ENCODE peak calls at places on chromosomes 16 and 17, in nine cellular contexts. One of them, this sample, is unnamed.

GRCh38 chr17:73595068-73595865 is 49.0 kb downstream of the SDK2 start:
- DNase-seq in ELR: no peak
- DNase-seq in mucosa of descending colon: peak; percentile 59
- DNase-seq in NCI-H1105 treated with DMSO at 0.1 percent for 48 hours: no peak
- DNase-seq in hepatocyte: peak; percentile 35
- DNase-seq in ecto neural progenitor cell: peak; percentile 87
- DNase-seq in HCEC 1CT: no peak
- DNase-seq in Karpas-422: peak; percentile 66
- DNase-seq in Right ventricle myocardium inferior: peak; percentile 76
- DNase-seq in this sample: no peak

GRCh38 chr16:16159662-16160061 is 63.6 kb downstream of the ABCC6 start:
- DNase-seq in mucosa of descending colon: no peak
- DNase-seq in ecto neural progenitor cell: no peak
- DNase-seq in hepatocyte: no peak
- DNase-seq in Right ventricle myocardium inferior: no peak
- DNase-seq in NCI-H1105 treated with DMSO at 0.1 percent for 48 hours: no peak
- DNase-seq in Karpas-422: no peak
- DNase-seq in ELR: no peak
- DNase-seq in HCEC 1CT: no peak
- DNase-seq in this sample: no peak

GRCh38 chr16:3152022-3152272 is 17.1 kb downstream of the ZNF213 start:
- DNase-seq in Right ventricle myocardium inferior: peak; percentile 11
- DNase-seq in ecto neural progenitor cell: no peak
- DNase-seq in Karpas-422: no peak
- DNase-seq in hepatocyte: no peak
- DNase-seq in mucosa of descending colon: no peak
- DNase-seq in NCI-H1105 treated with DMSO at 0.1 percent for 48 hours: no peak
- DNase-seq in HCEC 1CT: no peak
- DNase-seq in ELR: no peak
- DNase-seq in this sample: no peak

GRCh38 chr17:50210249-50211225 is 9.1 kb upstream of the COL1A1 start:
- DNase-seq in NCI-H1105 treated with DMSO at 0.1 percent for 48 hours: no peak
- DNase-seq in Right ventricle myocardium inferior: peak; percentile 79
- DNase-seq in hepatocyte: peak; percentile 93
- DNase-seq in Karpas-422: no peak
- DNase-seq in mucosa of descending colon: peak; percentile 48
- DNase-seq in ELR: peak; percentile 99
- DNase-seq in ecto neural progenitor cell: peak; percentile 81
- DNase-seq in HCEC 1CT: peak; percentile 99
- DNase-seq in this sample: no peak

GRCh38 chr16:30032083-30032819 is 1.2 kb upstream of the TLCD3B start:
- DNase-seq in ecto neural progenitor cell: peak; percentile 79
- DNase-seq in HCEC 1CT: peak; percentile 47
- DNase-seq in hepatocyte: peak; percentile 71
- DNase-seq in NCI-H1105 treated with DMSO at 0.1 percent for 48 hours: peak; percentile 80
- DNase-seq in Karpas-422: peak; percentile 90
- DNase-seq in mucosa of descending colon: peak; percentile 61
- DNase-seq in Right ventricle myocardium inferior: no peak
- DNase-seq in ELR: peak; percentile 75
- DNase-seq in this sample: peak; percentile 62

GRCh38 chr17:2948721-2949468 is 114.5 kb downstream of the OR1D5 start:
- DNase-seq in Right ventricle myocardium inferior: no peak
- DNase-seq in NCI-H1105 treated with DMSO at 0.1 percent for 48 hours: no peak
- DNase-seq in Karpas-422: no peak
- DNase-seq in HCEC 1CT: no peak
- DNase-seq in hepatocyte: no peak
- DNase-seq in ecto neural progenitor cell: peak; percentile 38
- DNase-seq in mucosa of descending colon: no peak
- DNase-seq in ELR: no peak
- DNase-seq in this sample: no peak

GRCh38 chr17:18008496-18009268 is 30.3 kb downstream of the ATPAF2 start:
- DNase-seq in mucosa of descending colon: no peak
- DNase-seq in hepatocyte: no peak
- DNase-seq in Karpas-422: no peak
- DNase-seq in ELR: peak; percentile 91
- DNase-seq in Right ventricle myocardium inferior: no peak
- DNase-seq in HCEC 1CT: peak; percentile 84
- DNase-seq in NCI-H1105 treated with DMSO at 0.1 percent for 48 hours: no peak
- DNase-seq in ecto neural progenitor cell: no peak
- DNase-seq in this sample: no peak

GRCh38 chr17:83196088-83196765 is 116.8 kb downstream of the METRNL start:
- DNase-seq in ELR: peak; percentile 37
- DNase-seq in mucosa of descending colon: peak; percentile 2
- DNase-seq in ecto neural progenitor cell: no peak
- DNase-seq in HCEC 1CT: no peak
- DNase-seq in hepatocyte: no peak
- DNase-seq in NCI-H1105 treated with DMSO at 0.1 percent for 48 hours: no peak
- DNase-seq in Karpas-422: no peak
- DNase-seq in Right ventricle myocardium inferior: peak; percentile 39
- DNase-seq in this sample: no peak

GRCh38 chr16:59385953-59386352 is 651.8 kb upstream of the GOT2 start:
- DNase-seq in Karpas-422: no peak
- DNase-seq in NCI-H1105 treated with DMSO at 0.1 percent for 48 hours: no peak
- DNase-seq in Right ventricle myocardium inferior: no peak
- DNase-seq in ELR: peak; percentile 63
- DNase-seq in HCEC 1CT: no peak
- DNase-seq in hepatocyte: no peak
- DNase-seq in ecto neural progenitor cell: no peak
- DNase-seq in mucosa of descending colon: no peak
- DNase-seq in this sample: no peak

GRCh38 chr17:69448431-69449102 is 34.1 kb downstream of the MAP2K6 start:
- DNase-seq in Karpas-422: no peak
- DNase-seq in HCEC 1CT: no peak
- DNase-seq in ELR: no peak
- DNase-seq in Right ventricle myocardium inferior: no peak
- DNase-seq in NCI-H1105 treated with DMSO at 0.1 percent for 48 hours: no peak
- DNase-seq in mucosa of descending colon: peak; percentile 86
- DNase-seq in ecto neural progenitor cell: peak; percentile 62
- DNase-seq in hepatocyte: no peak
- DNase-seq in this sample: no peak

GRCh38 chr16:471353-472198 is 46.1 kb downstream of the RAB11FIP3 start:
- DNase-seq in hepatocyte: no peak
- DNase-seq in mucosa of descending colon: no peak
- DNase-seq in NCI-H1105 treated with DMSO at 0.1 percent for 48 hours: no peak
- DNase-seq in Karpas-422: no peak
- DNase-seq in HCEC 1CT: no peak
- DNase-seq in ELR: no peak
- DNase-seq in ecto neural progenitor cell: peak; percentile 73
- DNase-seq in Right ventricle myocardium inferior: no peak
- DNase-seq in this sample: no peak

GRCh38 chr16:80526418-80527061 is 14.3 kb upstream of the DYNLRB2 start:
- DNase-seq in ecto neural progenitor cell: peak; percentile 56
- DNase-seq in hepatocyte: peak; percentile 79
- DNase-seq in Right ventricle myocardium inferior: no peak
- DNase-seq in HCEC 1CT: peak; percentile 20
- DNase-seq in mucosa of descending colon: peak; percentile 53
- DNase-seq in ELR: peak; percentile 68
- DNase-seq in Karpas-422: peak; percentile 86
- DNase-seq in NCI-H1105 treated with DMSO at 0.1 percent for 48 hours: peak; percentile 48
- DNase-seq in this sample: peak; percentile 35

GRCh38 chr16:79182618-79183017 is 417.9 kb downstream of the MAF start:
- DNase-seq in ELR: no peak
- DNase-seq in ecto neural progenitor cell: no peak
- DNase-seq in hepatocyte: no peak
- DNase-seq in Karpas-422: no peak
- DNase-seq in Right ventricle myocardium inferior: no peak
- DNase-seq in HCEC 1CT: no peak
- DNase-seq in mucosa of descending colon: no peak
- DNase-seq in NCI-H1105 treated with DMSO at 0.1 percent for 48 hours: no peak
- DNase-seq in this sample: no peak

GRCh38 chr16:66512589-66513404 is 37.1 kb downstream of the TK2 start:
- DNase-seq in Right ventricle myocardium inferior: no peak
- DNase-seq in hepatocyte: no peak
- DNase-seq in NCI-H1105 treated with DMSO at 0.1 percent for 48 hours: no peak
- DNase-seq in ELR: peak; percentile 60
- DNase-seq in mucosa of descending colon: no peak
- DNase-seq in ecto neural progenitor cell: no peak
- DNase-seq in HCEC 1CT: peak; percentile 70
- DNase-seq in Karpas-422: no peak
- DNase-seq in this sample: no peak

GRCh38 chr17:83199500-83200201 is 120.2 kb downstream of the METRNL start:
- DNase-seq in Karpas-422: peak; percentile 70
- DNase-seq in NCI-H1105 treated with DMSO at 0.1 percent for 48 hours: no peak
- DNase-seq in ecto neural progenitor cell: no peak
- DNase-seq in HCEC 1CT: peak; percentile 57
- DNase-seq in hepatocyte: no peak
- DNase-seq in Right ventricle myocardium inferior: peak; percentile 85
- DNase-seq in ELR: peak; percentile 80
- DNase-seq in mucosa of descending colon: peak; percentile 43
- DNase-seq in this sample: no peak

GRCh38 chr17:72539981-72540897 is 419.4 kb downstream of the SOX9 start:
- DNase-seq in hepatocyte: peak; percentile 89
- DNase-seq in ELR: peak; percentile 89
- DNase-seq in mucosa of descending colon: peak; percentile 80
- DNase-seq in ecto neural progenitor cell: peak; percentile 95
- DNase-seq in Karpas-422: peak; percentile 85
- DNase-seq in Right ventricle myocardium inferior: peak; percentile 85
- DNase-seq in HCEC 1CT: peak; percentile 70
- DNase-seq in NCI-H1105 treated with DMSO at 0.1 percent for 48 hours: peak; percentile 56
- DNase-seq in this sample: peak; percentile 38

GRCh38 chr16:3716831-3717234 is 491 bp downstream of the TRAP1 start:
- DNase-seq in hepatocyte: peak; percentile 42
- DNase-seq in mucosa of descending colon: peak; percentile 38
- DNase-seq in Karpas-422: peak; percentile 84
- DNase-seq in ecto neural progenitor cell: no peak
- DNase-seq in HCEC 1CT: peak; percentile 25
- DNase-seq in ELR: peak; percentile 51
- DNase-seq in Right ventricle myocardium inferior: no peak
- DNase-seq in NCI-H1105 treated with DMSO at 0.1 percent for 48 hours: no peak
- DNase-seq in this sample: peak; percentile 41

GRCh38 chr16:22938647-22939046 is 124.7 kb downstream of the HS3ST2 start:
- DNase-seq in NCI-H1105 treated with DMSO at 0.1 percent for 48 hours: no peak
- DNase-seq in ELR: no peak
- DNase-seq in Karpas-422: no peak
- DNase-seq in Right ventricle myocardium inferior: no peak
- DNase-seq in HCEC 1CT: no peak
- DNase-seq in mucosa of descending colon: no peak
- DNase-seq in hepatocyte: no peak
- DNase-seq in ecto neural progenitor cell: no peak
- DNase-seq in this sample: no peak

GRCh38 chr17:8006836-8007680 is 4.6 kb downstream of the GUCY2D start:
- DNase-seq in hepatocyte: no peak
- DNase-seq in NCI-H1105 treated with DMSO at 0.1 percent for 48 hours: no peak
- DNase-seq in mucosa of descending colon: no peak
- DNase-seq in HCEC 1CT: no peak
- DNase-seq in Karpas-422: no peak
- DNase-seq in ELR: no peak
- DNase-seq in Right ventricle myocardium inferior: no peak
- DNase-seq in ecto neural progenitor cell: no peak
- DNase-seq in this sample: no peak

GRCh38 chr17:64001091-64001579 is 3.0 kb downstream of the PRR29 start:
- DNase-seq in Karpas-422: no peak
- DNase-seq in Right ventricle myocardium inferior: no peak
- DNase-seq in hepatocyte: no peak
- DNase-seq in HCEC 1CT: no peak
- DNase-seq in ELR: no peak
- DNase-seq in NCI-H1105 treated with DMSO at 0.1 percent for 48 hours: no peak
- DNase-seq in ecto neural progenitor cell: no peak
- DNase-seq in mucosa of descending colon: no peak
- DNase-seq in this sample: no peak

GRCh38 chr17:72408122-72408382 is 287.2 kb downstream of the SOX9 start:
- DNase-seq in HCEC 1CT: no peak
- DNase-seq in hepatocyte: no peak
- DNase-seq in ELR: no peak
- DNase-seq in ecto neural progenitor cell: no peak
- DNase-seq in Karpas-422: no peak
- DNase-seq in mucosa of descending colon: no peak
- DNase-seq in NCI-H1105 treated with DMSO at 0.1 percent for 48 hours: no peak
- DNase-seq in Right ventricle myocardium inferior: no peak
- DNase-seq in this sample: no peak

GRCh38 chr16:67458121-67458641 is 22.8 kb downstream of the ATP6V0D1 start:
- DNase-seq in HCEC 1CT: no peak
- DNase-seq in mucosa of descending colon: peak; percentile 23
- DNase-seq in ecto neural progenitor cell: no peak
- DNase-seq in Right ventricle myocardium inferior: peak; percentile 61
- DNase-seq in Karpas-422: no peak
- DNase-seq in NCI-H1105 treated with DMSO at 0.1 percent for 48 hours: no peak
- DNase-seq in hepatocyte: no peak
- DNase-seq in ELR: no peak
- DNase-seq in this sample: no peak

GRCh38 chr17:17313350-17313991 is 10.3 kb downstream of the NT5M start:
- DNase-seq in mucosa of descending colon: peak; percentile 66
- DNase-seq in ELR: peak; percentile 49
- DNase-seq in Right ventricle myocardium inferior: no peak
- DNase-seq in HCEC 1CT: no peak
- DNase-seq in ecto neural progenitor cell: peak; percentile 56
- DNase-seq in Karpas-422: peak; percentile 81
- DNase-seq in hepatocyte: peak; percentile 77
- DNase-seq in NCI-H1105 treated with DMSO at 0.1 percent for 48 hours: peak; percentile 46
- DNase-seq in this sample: no peak

GRCh38 chr16:63787014-63787413 is 1334.8 kb downstream of the CDH11 start:
- DNase-seq in mucosa of descending colon: no peak
- DNase-seq in ecto neural progenitor cell: no peak
- DNase-seq in ELR: peak; percentile 1
- DNase-seq in Right ventricle myocardium inferior: no peak
- DNase-seq in hepatocyte: no peak
- DNase-seq in Karpas-422: peak; percentile 49
- DNase-seq in NCI-H1105 treated with DMSO at 0.1 percent for 48 hours: no peak
- DNase-seq in HCEC 1CT: no peak
- DNase-seq in this sample: no peak

GRCh38 chr16:88803264-88803987 is at the start of gene CDT1:
- DNase-seq in ELR: peak; percentile 86
- DNase-seq in ecto neural progenitor cell: peak; percentile 94
- DNase-seq in NCI-H1105 treated with DMSO at 0.1 percent for 48 hours: peak; percentile 57
- DNase-seq in mucosa of descending colon: peak; percentile 82
- DNase-seq in Right ventricle myocardium inferior: peak; percentile 89
- DNase-seq in Karpas-422: peak; percentile 93
- DNase-seq in HCEC 1CT: peak; percentile 73
- DNase-seq in hepatocyte: peak; percentile 93
- DNase-seq in this sample: peak; percentile 75

GRCh38 chr17:81523139-81524062 is 4.8 kb upstream of the FSCN2 start:
- DNase-seq in ecto neural progenitor cell: peak; percentile 88
- DNase-seq in mucosa of descending colon: no peak
- DNase-seq in Right ventricle myocardium inferior: peak; percentile 71
- DNase-seq in HCEC 1CT: no peak
- DNase-seq in ELR: peak; percentile 41
- DNase-seq in Karpas-422: peak; percentile 80
- DNase-seq in hepatocyte: peak; percentile 83
- DNase-seq in NCI-H1105 treated with DMSO at 0.1 percent for 48 hours: peak; percentile 51
- DNase-seq in this sample: peak; percentile 59